ENCODE peak calls at places on chromosomes 5 and 9, in nine cellular contexts. One of them, this sample, is unnamed.

GRCh38 chr9:22073349-22073748 is 64.2 kb upstream of the CDKN2B start:
- DNase-seq in esophagus squamous epithelium: no peak
- DNase-seq in effector memory CD4-positive, alpha-beta T cell: no peak
- DNase-seq in GM23248: no peak
- DNase-seq in CD4-positive, CD25-positive, alpha-beta regulatory T cell: peak
- DNase-seq in breast epithelium: no peak
- DNase-seq in aorta: no peak
- DNase-seq in tibial nerve: no peak
- DNase-seq in heart left ventricle: no peak
- DNase-seq in this sample: no peak

GRCh38 chr5:107808671-107809137 is 138.0 kb upstream of the EFNA5 start:
- DNase-seq in esophagus squamous epithelium: no peak
- DNase-seq in effector memory CD4-positive, alpha-beta T cell: no peak
- DNase-seq in GM23248: no peak
- DNase-seq in CD4-positive, CD25-positive, alpha-beta regulatory T cell: no peak
- DNase-seq in breast epithelium: no peak
- DNase-seq in aorta: no peak
- DNase-seq in tibial nerve: no peak
- DNase-seq in heart left ventricle: no peak
- DNase-seq in this sample: no peak

GRCh38 chr5:170781946-170782345 is 1.6 kb upstream of the GABRP start:
- DNase-seq in esophagus squamous epithelium: no peak
- DNase-seq in effector memory CD4-positive, alpha-beta T cell: no peak
- DNase-seq in GM23248: no peak
- DNase-seq in CD4-positive, CD25-positive, alpha-beta regulatory T cell: no peak
- DNase-seq in breast epithelium: no peak
- DNase-seq in aorta: no peak
- DNase-seq in tibial nerve: no peak
- DNase-seq in heart left ventricle: no peak
- DNase-seq in this sample: no peak

GRCh38 chr9:93900971-93901861 is 53.9 kb downstream of the BARX1 start:
- DNase-seq in esophagus squamous epithelium: no peak
- DNase-seq in effector memory CD4-positive, alpha-beta T cell: no peak
- DNase-seq in GM23248: no peak
- DNase-seq in CD4-positive, CD25-positive, alpha-beta regulatory T cell: no peak
- DNase-seq in breast epithelium: no peak
- DNase-seq in aorta: no peak
- DNase-seq in tibial nerve: no peak
- DNase-seq in heart left ventricle: peak
- DNase-seq in this sample: no peak

GRCh38 chr5:136042665-136043121 is 13.9 kb downstream of the TGFBI start:
- DNase-seq in esophagus squamous epithelium: no peak
- DNase-seq in effector memory CD4-positive, alpha-beta T cell: no peak
- DNase-seq in GM23248: peak
- DNase-seq in CD4-positive, CD25-positive, alpha-beta regulatory T cell: no peak
- DNase-seq in breast epithelium: no peak
- DNase-seq in aorta: peak
- DNase-seq in tibial nerve: no peak
- DNase-seq in heart left ventricle: no peak
- DNase-seq in this sample: no peak

GRCh38 chr5:79853676-79854418 is 137.2 kb downstream of the MTX3 start:
- DNase-seq in esophagus squamous epithelium: no peak
- DNase-seq in effector memory CD4-positive, alpha-beta T cell: no peak
- DNase-seq in GM23248: peak
- DNase-seq in CD4-positive, CD25-positive, alpha-beta regulatory T cell: no peak
- DNase-seq in breast epithelium: no peak
- DNase-seq in aorta: no peak
- DNase-seq in tibial nerve: no peak
- DNase-seq in heart left ventricle: peak
- DNase-seq in this sample: no peak

GRCh38 chr9:37818849-37819248 is 18.3 kb downstream of the DCAF10 start:
- DNase-seq in esophagus squamous epithelium: no peak
- DNase-seq in effector memory CD4-positive, alpha-beta T cell: no peak
- DNase-seq in GM23248: no peak
- DNase-seq in CD4-positive, CD25-positive, alpha-beta regulatory T cell: no peak
- DNase-seq in breast epithelium: no peak
- DNase-seq in aorta: no peak
- DNase-seq in tibial nerve: no peak
- DNase-seq in heart left ventricle: no peak
- DNase-seq in this sample: no peak

GRCh38 chr9:2622361-2623045 is 916 bp downstream of the VLDLR start:
- DNase-seq in esophagus squamous epithelium: no peak
- DNase-seq in effector memory CD4-positive, alpha-beta T cell: no peak
- DNase-seq in GM23248: peak
- DNase-seq in CD4-positive, CD25-positive, alpha-beta regulatory T cell: peak
- DNase-seq in breast epithelium: no peak
- DNase-seq in aorta: peak
- DNase-seq in tibial nerve: no peak
- DNase-seq in heart left ventricle: peak
- DNase-seq in this sample: peak

GRCh38 chr5:74897049-74897448 is 30.9 kb upstream of the FAM169A start:
- DNase-seq in esophagus squamous epithelium: no peak
- DNase-seq in effector memory CD4-positive, alpha-beta T cell: no peak
- DNase-seq in GM23248: no peak
- DNase-seq in CD4-positive, CD25-positive, alpha-beta regulatory T cell: no peak
- DNase-seq in breast epithelium: no peak
- DNase-seq in aorta: no peak
- DNase-seq in tibial nerve: no peak
- DNase-seq in heart left ventricle: no peak
- DNase-seq in this sample: no peak

GRCh38 chr5:171660438-171660837 is 125.2 kb upstream of the SMIM23 start:
- DNase-seq in esophagus squamous epithelium: no peak
- DNase-seq in effector memory CD4-positive, alpha-beta T cell: no peak
- DNase-seq in GM23248: no peak
- DNase-seq in CD4-positive, CD25-positive, alpha-beta regulatory T cell: peak
- DNase-seq in breast epithelium: no peak
- DNase-seq in aorta: no peak
- DNase-seq in tibial nerve: no peak
- DNase-seq in heart left ventricle: no peak
- DNase-seq in this sample: no peak

GRCh38 chr5:135041726-135042125 is 7.7 kb upstream of the PITX1 start:
- DNase-seq in esophagus squamous epithelium: no peak
- DNase-seq in effector memory CD4-positive, alpha-beta T cell: no peak
- DNase-seq in GM23248: no peak
- DNase-seq in CD4-positive, CD25-positive, alpha-beta regulatory T cell: no peak
- DNase-seq in breast epithelium: no peak
- DNase-seq in aorta: no peak
- DNase-seq in tibial nerve: no peak
- DNase-seq in heart left ventricle: no peak
- DNase-seq in this sample: no peak

GRCh38 chr5:124394700-124395099 is 351.7 kb downstream of the ZNF608 start:
- DNase-seq in esophagus squamous epithelium: no peak
- DNase-seq in effector memory CD4-positive, alpha-beta T cell: no peak
- DNase-seq in GM23248: no peak
- DNase-seq in CD4-positive, CD25-positive, alpha-beta regulatory T cell: no peak
- DNase-seq in breast epithelium: no peak
- DNase-seq in aorta: no peak
- DNase-seq in tibial nerve: no peak
- DNase-seq in heart left ventricle: no peak
- DNase-seq in this sample: no peak

GRCh38 chr5:334903-335739 is 13.6 kb downstream of the AHRR start:
- DNase-seq in esophagus squamous epithelium: no peak
- DNase-seq in effector memory CD4-positive, alpha-beta T cell: no peak
- DNase-seq in GM23248: no peak
- DNase-seq in CD4-positive, CD25-positive, alpha-beta regulatory T cell: peak
- DNase-seq in breast epithelium: peak
- DNase-seq in aorta: no peak
- DNase-seq in tibial nerve: no peak
- DNase-seq in heart left ventricle: no peak
- DNase-seq in this sample: no peak

GRCh38 chr9:121599186-121599871 is 52.1 kb upstream of the DAB2IP start:
- DNase-seq in esophagus squamous epithelium: no peak
- DNase-seq in effector memory CD4-positive, alpha-beta T cell: no peak
- DNase-seq in GM23248: peak
- DNase-seq in CD4-positive, CD25-positive, alpha-beta regulatory T cell: no peak
- DNase-seq in breast epithelium: peak
- DNase-seq in aorta: peak
- DNase-seq in tibial nerve: peak
- DNase-seq in heart left ventricle: peak
- DNase-seq in this sample: no peak

GRCh38 chr9:112175796-112176315 is 759 bp upstream of the SUSD1 start:
- DNase-seq in esophagus squamous epithelium: no peak
- DNase-seq in effector memory CD4-positive, alpha-beta T cell: no peak
- DNase-seq in GM23248: no peak
- DNase-seq in CD4-positive, CD25-positive, alpha-beta regulatory T cell: peak
- DNase-seq in breast epithelium: no peak
- DNase-seq in aorta: no peak
- DNase-seq in tibial nerve: no peak
- DNase-seq in heart left ventricle: no peak
- DNase-seq in this sample: no peak
- H3K27ac ChIP-seq in esophagus squamous epithelium: peak
- H3K27ac ChIP-seq in effector memory CD4-positive, alpha-beta T cell: peak
- H3K27ac ChIP-seq in GM23248: no peak
- H3K27ac ChIP-seq in CD4-positive, CD25-positive, alpha-beta regulatory T cell: no peak
- H3K27ac ChIP-seq in breast epithelium: no peak
- H3K27ac ChIP-seq in aorta: no peak
- H3K27ac ChIP-seq in tibial nerve: peak
- H3K27ac ChIP-seq in heart left ventricle: peak
- H3K27ac ChIP-seq in this sample: no peak

DNA sequence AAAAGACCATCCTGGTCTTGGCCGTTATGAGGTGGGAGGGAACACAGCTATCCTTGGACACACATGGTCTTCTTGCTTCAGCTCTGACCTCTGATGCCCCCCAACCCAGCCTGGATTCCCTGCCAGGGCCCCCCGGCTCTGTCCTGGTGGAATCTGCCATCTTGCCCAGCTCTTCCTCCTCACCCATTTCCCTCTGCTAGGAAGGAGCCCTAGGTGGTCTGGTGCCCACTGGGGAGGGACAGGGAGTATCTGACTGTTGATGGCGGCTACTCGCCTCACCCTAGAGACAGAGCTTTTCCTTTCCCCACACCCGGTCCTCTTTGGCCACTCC is 30.1 kb downstream of the CXXC5 start:
- DNase-seq in esophagus squamous epithelium: no peak
- DNase-seq in effector memory CD4-positive, alpha-beta T cell: no peak
- DNase-seq in GM23248: no peak
- DNase-seq in CD4-positive, CD25-positive, alpha-beta regulatory T cell: no peak
- DNase-seq in breast epithelium: no peak
- DNase-seq in aorta: no peak
- DNase-seq in tibial nerve: no peak
- DNase-seq in heart left ventricle: no peak
- DNase-seq in this sample: no peak
- H3K27ac ChIP-seq in esophagus squamous epithelium: peak
- H3K27ac ChIP-seq in effector memory CD4-positive, alpha-beta T cell: no peak
- H3K27ac ChIP-seq in GM23248: peak
- H3K27ac ChIP-seq in CD4-positive, CD25-positive, alpha-beta regulatory T cell: no peak
- H3K27ac ChIP-seq in breast epithelium: peak
- H3K27ac ChIP-seq in aorta: no peak
- H3K27ac ChIP-seq in tibial nerve: peak
- H3K27ac ChIP-seq in heart left ventricle: peak
- H3K27ac ChIP-seq in this sample: peak

GRCh38 chr9:27429436-27429835 is 94.7 kb upstream of the IFNK start:
- DNase-seq in esophagus squamous epithelium: no peak
- DNase-seq in effector memory CD4-positive, alpha-beta T cell: no peak
- DNase-seq in GM23248: no peak
- DNase-seq in CD4-positive, CD25-positive, alpha-beta regulatory T cell: no peak
- DNase-seq in breast epithelium: no peak
- DNase-seq in aorta: no peak
- DNase-seq in tibial nerve: no peak
- DNase-seq in heart left ventricle: no peak
- DNase-seq in this sample: no peak
- H3K27ac ChIP-seq in esophagus squamous epithelium: no peak
- H3K27ac ChIP-seq in effector memory CD4-positive, alpha-beta T cell: no peak
- H3K27ac ChIP-seq in GM23248: no peak
- H3K27ac ChIP-seq in CD4-positive, CD25-positive, alpha-beta regulatory T cell: no peak
- H3K27ac ChIP-seq in breast epithelium: peak
- H3K27ac ChIP-seq in aorta: no peak
- H3K27ac ChIP-seq in tibial nerve: no peak
- H3K27ac ChIP-seq in heart left ventricle: no peak
- H3K27ac ChIP-seq in this sample: peak

GRCh38 chr5:140262839-140263238 is 40.1 kb downstream of the PFDN1 start:
- DNase-seq in esophagus squamous epithelium: no peak
- DNase-seq in effector memory CD4-positive, alpha-beta T cell: no peak
- DNase-seq in GM23248: no peak
- DNase-seq in CD4-positive, CD25-positive, alpha-beta regulatory T cell: no peak
- DNase-seq in breast epithelium: no peak
- DNase-seq in aorta: no peak
- DNase-seq in tibial nerve: no peak
- DNase-seq in heart left ventricle: no peak
- DNase-seq in this sample: no peak

GRCh38 chr5:140266471-140267200 is 36.3 kb downstream of the PFDN1 start:
- DNase-seq in esophagus squamous epithelium: no peak
- DNase-seq in effector memory CD4-positive, alpha-beta T cell: no peak
- DNase-seq in GM23248: no peak
- DNase-seq in CD4-positive, CD25-positive, alpha-beta regulatory T cell: no peak
- DNase-seq in breast epithelium: no peak
- DNase-seq in aorta: no peak
- DNase-seq in tibial nerve: no peak
- DNase-seq in heart left ventricle: no peak
- DNase-seq in this sample: no peak

GRCh38 chr5:140267201-140267540 is 35.7 kb downstream of the PFDN1 start:
- DNase-seq in esophagus squamous epithelium: no peak
- DNase-seq in effector memory CD4-positive, alpha-beta T cell: no peak
- DNase-seq in GM23248: no peak
- DNase-seq in CD4-positive, CD25-positive, alpha-beta regulatory T cell: no peak
- DNase-seq in breast epithelium: no peak
- DNase-seq in aorta: no peak
- DNase-seq in tibial nerve: no peak
- DNase-seq in heart left ventricle: no peak
- DNase-seq in this sample: no peak

GRCh38 chr5:140267559-140268018 is 35.3 kb downstream of the PFDN1 start:
- DNase-seq in esophagus squamous epithelium: no peak
- DNase-seq in effector memory CD4-positive, alpha-beta T cell: no peak
- DNase-seq in GM23248: no peak
- DNase-seq in CD4-positive, CD25-positive, alpha-beta regulatory T cell: no peak
- DNase-seq in breast epithelium: no peak
- DNase-seq in aorta: no peak
- DNase-seq in tibial nerve: no peak
- DNase-seq in heart left ventricle: no peak
- DNase-seq in this sample: no peak

DNA sequence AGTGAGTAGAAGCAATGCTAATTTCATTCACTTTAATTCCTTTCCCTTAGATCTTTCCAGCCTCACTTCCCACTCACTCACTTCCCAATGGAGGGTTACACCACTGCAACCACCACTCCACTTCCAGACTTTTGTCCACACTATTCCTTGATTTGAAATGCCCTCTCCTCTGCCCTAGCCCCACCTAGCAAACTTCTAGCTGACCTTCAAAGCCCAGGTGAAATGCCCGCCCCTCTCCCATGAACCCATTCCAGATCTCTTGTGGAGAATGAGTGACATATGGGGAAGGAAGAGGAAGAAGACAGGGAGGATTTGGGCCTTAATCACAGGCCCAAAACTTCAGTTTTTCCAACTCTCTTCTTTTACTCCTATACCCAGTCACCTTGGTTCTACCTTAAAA is 37.1 kb downstream of the PFDN1 start:
- DNase-seq in esophagus squamous epithelium: no peak
- DNase-seq in effector memory CD4-positive, alpha-beta T cell: no peak
- DNase-seq in GM23248: no peak
- DNase-seq in CD4-positive, CD25-positive, alpha-beta regulatory T cell: no peak
- DNase-seq in breast epithelium: no peak
- DNase-seq in aorta: no peak
- DNase-seq in tibial nerve: no peak
- DNase-seq in heart left ventricle: no peak
- DNase-seq in this sample: no peak
- H3K27ac ChIP-seq in esophagus squamous epithelium: no peak
- H3K27ac ChIP-seq in effector memory CD4-positive, alpha-beta T cell: no peak
- H3K27ac ChIP-seq in GM23248: no peak
- H3K27ac ChIP-seq in CD4-positive, CD25-positive, alpha-beta regulatory T cell: no peak
- H3K27ac ChIP-seq in breast epithelium: no peak
- H3K27ac ChIP-seq in aorta: no peak
- H3K27ac ChIP-seq in tibial nerve: no peak
- H3K27ac ChIP-seq in heart left ventricle: peak
- H3K27ac ChIP-seq in this sample: no peak

This sample was measured in caudate nucleus.